ENCODE peak calls at places on chromosomes 2 and 18, in nine cellular contexts. One of them, this sample, is unnamed.

GRCh38 chr2:46909771-46910419 is 5.7 kb downstream of the MCFD2 start:
- DNase-seq in hippocampal formation: no peak
- DNase-seq in mucosa of gallbladder: peak
- DNase-seq in anterior cingulate cortex: no peak
- DNase-seq in hypothalamus: peak
- DNase-seq in HEK293T: no peak
- DNase-seq in stimulated activated CD4-positive, alpha-beta T cell treated with anti-CD3 and anti-CD28 coated beads, Interleukin-15, amount 100 ng/mL, for 24 hours: peak
- DNase-seq in WERI-Rb-1: no peak
- DNase-seq in T-helper 2 cell: no peak
- DNase-seq in this sample: no peak

GRCh38 chr18:21669736-21670135 is 34.8 kb downstream of the ABHD3 start:
- DNase-seq in HEK293T: no peak
- DNase-seq in hippocampal formation: no peak
- DNase-seq in hypothalamus: no peak
- DNase-seq in stimulated activated CD4-positive, alpha-beta T cell treated with anti-CD3 and anti-CD28 coated beads, Interleukin-15, amount 100 ng/mL, for 24 hours: no peak
- DNase-seq in anterior cingulate cortex: no peak
- DNase-seq in mucosa of gallbladder: no peak
- DNase-seq in WERI-Rb-1: no peak
- DNase-seq in T-helper 2 cell: no peak
- DNase-seq in this sample: no peak

GRCh38 chr18:58505181-58505580 is 123.7 kb downstream of the ALPK2 start:
- DNase-seq in mucosa of gallbladder: no peak
- DNase-seq in hypothalamus: no peak
- DNase-seq in anterior cingulate cortex: no peak
- DNase-seq in stimulated activated CD4-positive, alpha-beta T cell treated with anti-CD3 and anti-CD28 coated beads, Interleukin-15, amount 100 ng/mL, for 24 hours: peak
- DNase-seq in WERI-Rb-1: no peak
- DNase-seq in hippocampal formation: no peak
- DNase-seq in T-helper 2 cell: peak
- DNase-seq in HEK293T: no peak
- DNase-seq in this sample: no peak

GRCh38 chr2:106147159-106147558 is 46.9 kb downstream of the UXS1 start:
- DNase-seq in mucosa of gallbladder: no peak
- DNase-seq in hypothalamus: no peak
- DNase-seq in T-helper 2 cell: no peak
- DNase-seq in HEK293T: no peak
- DNase-seq in hippocampal formation: no peak
- DNase-seq in anterior cingulate cortex: no peak
- DNase-seq in WERI-Rb-1: no peak
- DNase-seq in stimulated activated CD4-positive, alpha-beta T cell treated with anti-CD3 and anti-CD28 coated beads, Interleukin-15, amount 100 ng/mL, for 24 hours: no peak
- DNase-seq in this sample: no peak

GRCh38 chr18:67553471-67553870 is 37.0 kb upstream of the DSEL start:
- DNase-seq in HEK293T: no peak
- DNase-seq in anterior cingulate cortex: no peak
- DNase-seq in stimulated activated CD4-positive, alpha-beta T cell treated with anti-CD3 and anti-CD28 coated beads, Interleukin-15, amount 100 ng/mL, for 24 hours: no peak
- DNase-seq in hippocampal formation: no peak
- DNase-seq in hypothalamus: no peak
- DNase-seq in mucosa of gallbladder: no peak
- DNase-seq in T-helper 2 cell: no peak
- DNase-seq in WERI-Rb-1: no peak
- DNase-seq in this sample: no peak

GRCh38 chr2:26573241-26573925 is 67.8 kb downstream of the CIB4 start:
- DNase-seq in HEK293T: no peak
- DNase-seq in stimulated activated CD4-positive, alpha-beta T cell treated with anti-CD3 and anti-CD28 coated beads, Interleukin-15, amount 100 ng/mL, for 24 hours: no peak
- DNase-seq in hypothalamus: no peak
- DNase-seq in anterior cingulate cortex: no peak
- DNase-seq in hippocampal formation: no peak
- DNase-seq in mucosa of gallbladder: no peak
- DNase-seq in WERI-Rb-1: no peak
- DNase-seq in T-helper 2 cell: no peak
- DNase-seq in this sample: no peak

GRCh38 chr18:76462326-76462694 is 32.7 kb downstream of the ZNF516 start:
- DNase-seq in HEK293T: no peak
- DNase-seq in T-helper 2 cell: no peak
- DNase-seq in WERI-Rb-1: no peak
- DNase-seq in stimulated activated CD4-positive, alpha-beta T cell treated with anti-CD3 and anti-CD28 coated beads, Interleukin-15, amount 100 ng/mL, for 24 hours: no peak
- DNase-seq in hypothalamus: no peak
- DNase-seq in mucosa of gallbladder: no peak
- DNase-seq in anterior cingulate cortex: no peak
- DNase-seq in hippocampal formation: no peak
- DNase-seq in this sample: no peak

GRCh38 chr2:42846026-42846425 is 53.6 kb upstream of the HAAO start:
- DNase-seq in WERI-Rb-1: no peak
- DNase-seq in stimulated activated CD4-positive, alpha-beta T cell treated with anti-CD3 and anti-CD28 coated beads, Interleukin-15, amount 100 ng/mL, for 24 hours: no peak
- DNase-seq in hippocampal formation: no peak
- DNase-seq in anterior cingulate cortex: no peak
- DNase-seq in mucosa of gallbladder: no peak
- DNase-seq in HEK293T: no peak
- DNase-seq in hypothalamus: no peak
- DNase-seq in T-helper 2 cell: no peak
- DNase-seq in this sample: no peak

GRCh38 chr2:143776531-143776930 is 647.3 kb downstream of the ARHGAP15 start:
- DNase-seq in hypothalamus: no peak
- DNase-seq in WERI-Rb-1: no peak
- DNase-seq in anterior cingulate cortex: no peak
- DNase-seq in stimulated activated CD4-positive, alpha-beta T cell treated with anti-CD3 and anti-CD28 coated beads, Interleukin-15, amount 100 ng/mL, for 24 hours: no peak
- DNase-seq in HEK293T: no peak
- DNase-seq in hippocampal formation: no peak
- DNase-seq in mucosa of gallbladder: no peak
- DNase-seq in T-helper 2 cell: no peak
- DNase-seq in this sample: no peak

GRCh38 chr2:200363279-200363678 is 56.8 kb downstream of the SPATS2L start:
- DNase-seq in anterior cingulate cortex: no peak
- DNase-seq in T-helper 2 cell: no peak
- DNase-seq in stimulated activated CD4-positive, alpha-beta T cell treated with anti-CD3 and anti-CD28 coated beads, Interleukin-15, amount 100 ng/mL, for 24 hours: no peak
- DNase-seq in hypothalamus: no peak
- DNase-seq in WERI-Rb-1: no peak
- DNase-seq in mucosa of gallbladder: no peak
- DNase-seq in hippocampal formation: no peak
- DNase-seq in HEK293T: no peak
- DNase-seq in this sample: no peak

GRCh38 chr2:210663574-210663973 is 107.2 kb downstream of the CPS1 start:
- DNase-seq in anterior cingulate cortex: no peak
- DNase-seq in WERI-Rb-1: peak
- DNase-seq in hippocampal formation: peak
- DNase-seq in stimulated activated CD4-positive, alpha-beta T cell treated with anti-CD3 and anti-CD28 coated beads, Interleukin-15, amount 100 ng/mL, for 24 hours: no peak
- DNase-seq in HEK293T: peak
- DNase-seq in T-helper 2 cell: no peak
- DNase-seq in hypothalamus: peak
- DNase-seq in mucosa of gallbladder: no peak
- DNase-seq in this sample: no peak

This sample was measured in occipital lobe.